ENCODE peak calls at places on chromosomes 11 and 22, in seven cellular contexts. A is osteocyte; B is fibroblast of pulmonary artery; M is AG20443; W is AG09309; C is iris pigment epithelial cell; Q is naive thymus-derived CD4-positive, alpha-beta T cell. R is an unnamed sample.

GRCh38 chr11:57798905-57799559 is 37.4 kb downstream of the CTNND1 start:
- DNase-seq in A (no peak), B (peak; percentile 49), M (peak; percentile 72), W (peak; percentile 71), C (peak; percentile 50), Q (no peak), R (peak; percentile 67)

GRCh38 chr11:67118059-67118766 is 850 bp upstream of the KDM2A start:
- DNase-seq in A (peak; percentile 86), B (no peak), M (peak; percentile 63), W (no peak), C (peak; percentile 23), Q (peak; percentile 63), R (peak; percentile 49)

GRCh38 chr11:107043242-107043991 is 25.1 kb upstream of the GUCY1A2 start:
- DNase-seq in A (no peak), B (peak; percentile 94), M (peak; percentile 62), W (peak; percentile 88), C (peak; percentile 98), Q (no peak), R (peak; percentile 67)

GRCh38 chr22:31122532-31123291 is at the start of gene INPP5J:
- DNase-seq in A (no peak), B (peak; percentile 49), M (peak; percentile 84), W (no peak), C (peak; percentile 57), Q (no peak), R (peak; percentile 78)

GRCh38 chr11:64747961-64748715 is 4.2 kb upstream of the RASGRP2 start:
- DNase-seq in A (no peak), B (no peak), M (peak; percentile 69), W (peak; percentile 72), C (peak; percentile 54), Q (no peak), R (peak; percentile 75)

GRCh38 chr22:50684986-50685385 is 12.4 kb downstream of the SHANK3 start:
- DNase-seq in A (peak; percentile 87), B (no peak), M (no peak), W (no peak), C (no peak), Q (no peak), R (peak; percentile 46)

GRCh38 chr11:127713226-127713625 is 712.7 kb upstream of the KIRREL3 start:
- DNase-seq in A (no peak), B (no peak), M (no peak), W (no peak), C (no peak), Q (no peak), R (no peak)

GRCh38 chr22:32142600-32142999 is 16.5 kb downstream of the C22orf42 start:
- DNase-seq in A (no peak), B (no peak), M (no peak), W (no peak), C (no peak), Q (no peak), R (no peak)

GRCh38 chr11:90874281-90874680 is 651.4 kb upstream of the CHORDC1 start:
- DNase-seq in A (no peak), B (no peak), M (no peak), W (no peak), C (no peak), Q (no peak), R (no peak)

R was measured in GM03348.